ENCODE peak calls at places on chromosomes 5 and 9, in five cellular contexts. V is HuH-7.5, S is fibroblast of the aortic adventitia, H is neuronal stem cell, R is HFFc6. Y is an unnamed sample.

GRCh38 chr5:6307304-6307703 is 71.0 kb downstream of the MED10 start:
- DNase-seq in V (no peak), S (no peak), H (no peak), R (no peak), Y (no peak)

GRCh38 chr5:133773247-133774202 is 161.2 kb upstream of the FSTL4 start:
- DNase-seq in V (no peak), S (no peak), H (no peak), R (no peak), Y (no peak)

GRCh38 chr5:59124983-59125960 is 542.4 kb downstream of the RAB3C start:
- DNase-seq in V (no peak), S (no peak), H (no peak), R (no peak), Y (no peak)

GRCh38 chr5:172867761-172868435 is 33.8 kb downstream of the ERGIC1 start:
- DNase-seq in V (no peak), S (no peak), H (no peak), R (no peak), Y (no peak)

GRCh38 chr9:4160284-4160683 is 139.6 kb downstream of the GLIS3 start:
- DNase-seq in V (no peak), S (no peak), H (no peak), R (no peak), Y (no peak)

GRCh38 chr9:37994639-37995347 is 74.2 kb downstream of the SHB start:
- DNase-seq in V (no peak), S (no peak), H (no peak), R (peak), Y (no peak)

GRCh38 chr5:8828596-8829321 is 717.1 kb downstream of the SEMA5A start:
- DNase-seq in V (no peak), S (peak), H (no peak), R (peak), Y (no peak)

GRCh38 chr9:21710792-21711191 is 91.6 kb upstream of the MTAP start:
- DNase-seq in V (no peak), S (no peak), H (no peak), R (no peak), Y (no peak)

GRCh38 chr5:23289162-23289561 is 218.2 kb upstream of the PRDM9 start:
- DNase-seq in V (no peak), S (no peak), H (no peak), R (no peak), Y (peak)

GRCh38 chr5:40675396-40676133 is 4.2 kb upstream of the PTGER4 start:
- DNase-seq in V (no peak), S (no peak), H (no peak), R (no peak), Y (no peak)

Y was measured in RKO.